ENCODE peak calls at places on chromosomes 3 and 15, in nine cellular contexts. One of them, this sample, is unnamed.

GRCh38 chr15:67149859-67150824 is 84.7 kb downstream of the SMAD3 start:
- DNase-seq in NCI-H524 treated with DMSO at 0.1 percent for 48 hours: no peak
- DNase-seq in stomach: peak; percentile 62
- DNase-seq in posterior vena cava: peak; percentile 92
- DNase-seq in H54: peak; percentile 57
- DNase-seq in neural crest cell: no peak
- DNase-seq in stimulated activated CD4-positive, alpha-beta T cell treated with anti-CD3 and anti-CD28 coated beads, TNF-alpha, amount 100 ng/mL, for 48 hours: peak; percentile 44
- DNase-seq in AG04450: peak; percentile 97
- DNase-seq in GM10248: peak; percentile 40
- DNase-seq in this sample: no peak

GRCh38 chr3:149016242-149016641 is 24.9 kb downstream of the GYG1 start:
- DNase-seq in stimulated activated CD4-positive, alpha-beta T cell treated with anti-CD3 and anti-CD28 coated beads, TNF-alpha, amount 100 ng/mL, for 48 hours: no peak
- DNase-seq in neural crest cell: no peak
- DNase-seq in GM10248: no peak
- DNase-seq in posterior vena cava: no peak
- DNase-seq in NCI-H524 treated with DMSO at 0.1 percent for 48 hours: no peak
- DNase-seq in stomach: no peak
- DNase-seq in AG04450: no peak
- DNase-seq in H54: no peak
- DNase-seq in this sample: no peak

GRCh38 chr3:39378092-39378491 is 5.1 kb upstream of the SLC25A38 start:
- DNase-seq in stomach: peak; percentile 74
- DNase-seq in stimulated activated CD4-positive, alpha-beta T cell treated with anti-CD3 and anti-CD28 coated beads, TNF-alpha, amount 100 ng/mL, for 48 hours: peak; percentile 53
- DNase-seq in posterior vena cava: no peak
- DNase-seq in GM10248: peak; percentile 70
- DNase-seq in H54: no peak
- DNase-seq in neural crest cell: peak; percentile 9
- DNase-seq in NCI-H524 treated with DMSO at 0.1 percent for 48 hours: no peak
- DNase-seq in AG04450: no peak
- DNase-seq in this sample: no peak

GRCh38 chr3:24947103-24947502 is 452.5 kb upstream of the THRB start:
- DNase-seq in NCI-H524 treated with DMSO at 0.1 percent for 48 hours: no peak
- DNase-seq in H54: no peak
- DNase-seq in stimulated activated CD4-positive, alpha-beta T cell treated with anti-CD3 and anti-CD28 coated beads, TNF-alpha, amount 100 ng/mL, for 48 hours: no peak
- DNase-seq in posterior vena cava: no peak
- DNase-seq in stomach: no peak
- DNase-seq in GM10248: no peak
- DNase-seq in AG04450: no peak
- DNase-seq in neural crest cell: no peak
- DNase-seq in this sample: no peak

GRCh38 chr3:24725514-24726255 is 231.0 kb upstream of the THRB start:
- DNase-seq in posterior vena cava: no peak
- DNase-seq in stomach: no peak
- DNase-seq in stimulated activated CD4-positive, alpha-beta T cell treated with anti-CD3 and anti-CD28 coated beads, TNF-alpha, amount 100 ng/mL, for 48 hours: no peak
- DNase-seq in AG04450: no peak
- DNase-seq in neural crest cell: no peak
- DNase-seq in H54: no peak
- DNase-seq in NCI-H524 treated with DMSO at 0.1 percent for 48 hours: no peak
- DNase-seq in GM10248: no peak
- DNase-seq in this sample: no peak

GRCh38 chr3:79012530-79012913 is 755.3 kb downstream of the ROBO1 start:
- DNase-seq in AG04450: no peak
- DNase-seq in stimulated activated CD4-positive, alpha-beta T cell treated with anti-CD3 and anti-CD28 coated beads, TNF-alpha, amount 100 ng/mL, for 48 hours: no peak
- DNase-seq in NCI-H524 treated with DMSO at 0.1 percent for 48 hours: no peak
- DNase-seq in posterior vena cava: no peak
- DNase-seq in H54: no peak
- DNase-seq in neural crest cell: no peak
- DNase-seq in stomach: no peak
- DNase-seq in GM10248: no peak
- DNase-seq in this sample: no peak

GRCh38 chr3:14841836-14842235 is 23.1 kb downstream of the FGD5 start:
- DNase-seq in NCI-H524 treated with DMSO at 0.1 percent for 48 hours: no peak
- DNase-seq in AG04450: no peak
- DNase-seq in GM10248: no peak
- DNase-seq in stomach: no peak
- DNase-seq in stimulated activated CD4-positive, alpha-beta T cell treated with anti-CD3 and anti-CD28 coated beads, TNF-alpha, amount 100 ng/mL, for 48 hours: no peak
- DNase-seq in H54: no peak
- DNase-seq in posterior vena cava: peak; percentile 74
- DNase-seq in neural crest cell: no peak
- DNase-seq in this sample: no peak

GRCh38 chr3:58260733-58261132 is 23.1 kb downstream of the ABHD6 start:
- DNase-seq in H54: peak; percentile 66
- DNase-seq in NCI-H524 treated with DMSO at 0.1 percent for 48 hours: no peak
- DNase-seq in stomach: no peak
- DNase-seq in neural crest cell: no peak
- DNase-seq in posterior vena cava: no peak
- DNase-seq in stimulated activated CD4-positive, alpha-beta T cell treated with anti-CD3 and anti-CD28 coated beads, TNF-alpha, amount 100 ng/mL, for 48 hours: no peak
- DNase-seq in GM10248: no peak
- DNase-seq in AG04450: no peak
- DNase-seq in this sample: no peak

GRCh38 chr15:78000089-78000926 is 77.2 kb downstream of the TBC1D2B start:
- DNase-seq in stimulated activated CD4-positive, alpha-beta T cell treated with anti-CD3 and anti-CD28 coated beads, TNF-alpha, amount 100 ng/mL, for 48 hours: peak; percentile 74
- DNase-seq in posterior vena cava: peak; percentile 90
- DNase-seq in AG04450: no peak
- DNase-seq in neural crest cell: peak; percentile 61
- DNase-seq in stomach: peak; percentile 97
- DNase-seq in GM10248: peak; percentile 77
- DNase-seq in H54: peak; percentile 55
- DNase-seq in NCI-H524 treated with DMSO at 0.1 percent for 48 hours: peak; percentile 59
- DNase-seq in this sample: peak; percentile 95

GRCh38 chr3:52408466-52408865 is 36.4 kb downstream of the SEMA3G start:
- DNase-seq in H54: no peak
- DNase-seq in neural crest cell: no peak
- DNase-seq in AG04450: no peak
- DNase-seq in stomach: no peak
- DNase-seq in GM10248: no peak
- DNase-seq in stimulated activated CD4-positive, alpha-beta T cell treated with anti-CD3 and anti-CD28 coated beads, TNF-alpha, amount 100 ng/mL, for 48 hours: no peak
- DNase-seq in posterior vena cava: peak; percentile 60
- DNase-seq in NCI-H524 treated with DMSO at 0.1 percent for 48 hours: no peak
- DNase-seq in this sample: peak; percentile 43

GRCh38 chr3:142279965-142280590 is 54.7 kb upstream of the GK5 start:
- DNase-seq in posterior vena cava: no peak
- DNase-seq in AG04450: no peak
- DNase-seq in H54: peak; percentile 47
- DNase-seq in stimulated activated CD4-positive, alpha-beta T cell treated with anti-CD3 and anti-CD28 coated beads, TNF-alpha, amount 100 ng/mL, for 48 hours: peak; percentile 15
- DNase-seq in neural crest cell: peak; percentile 34
- DNase-seq in NCI-H524 treated with DMSO at 0.1 percent for 48 hours: peak; percentile 57
- DNase-seq in GM10248: peak; percentile 76
- DNase-seq in stomach: peak; percentile 41
- DNase-seq in this sample: no peak

GRCh38 chr3:24591661-24592555 is 97.3 kb upstream of the THRB start:
- DNase-seq in neural crest cell: no peak
- DNase-seq in AG04450: no peak
- DNase-seq in posterior vena cava: no peak
- DNase-seq in NCI-H524 treated with DMSO at 0.1 percent for 48 hours: no peak
- DNase-seq in stomach: no peak
- DNase-seq in GM10248: no peak
- DNase-seq in H54: no peak
- DNase-seq in stimulated activated CD4-positive, alpha-beta T cell treated with anti-CD3 and anti-CD28 coated beads, TNF-alpha, amount 100 ng/mL, for 48 hours: no peak
- DNase-seq in this sample: no peak

GRCh38 chr15:34038404-34039179 is 412 bp downstream of the AVEN start:
- DNase-seq in NCI-H524 treated with DMSO at 0.1 percent for 48 hours: peak; percentile 47
- DNase-seq in stimulated activated CD4-positive, alpha-beta T cell treated with anti-CD3 and anti-CD28 coated beads, TNF-alpha, amount 100 ng/mL, for 48 hours: peak; percentile 68
- DNase-seq in stomach: peak; percentile 76
- DNase-seq in GM10248: peak; percentile 85
- DNase-seq in AG04450: no peak
- DNase-seq in posterior vena cava: peak; percentile 92
- DNase-seq in neural crest cell: peak; percentile 65
- DNase-seq in H54: peak; percentile 65
- DNase-seq in this sample: peak; percentile 94

GRCh38 chr15:38071211-38071972 is 137.0 kb downstream of the TMCO5A start:
- DNase-seq in stimulated activated CD4-positive, alpha-beta T cell treated with anti-CD3 and anti-CD28 coated beads, TNF-alpha, amount 100 ng/mL, for 48 hours: no peak
- DNase-seq in GM10248: no peak
- DNase-seq in NCI-H524 treated with DMSO at 0.1 percent for 48 hours: no peak
- DNase-seq in stomach: peak; percentile 27
- DNase-seq in neural crest cell: no peak
- DNase-seq in AG04450: no peak
- DNase-seq in posterior vena cava: no peak
- DNase-seq in H54: no peak
- DNase-seq in this sample: no peak

GRCh38 chr15:37765809-37766208 is 168.6 kb upstream of the TMCO5A start:
- DNase-seq in AG04450: no peak
- DNase-seq in neural crest cell: no peak
- DNase-seq in H54: no peak
- DNase-seq in NCI-H524 treated with DMSO at 0.1 percent for 48 hours: no peak
- DNase-seq in stomach: no peak
- DNase-seq in stimulated activated CD4-positive, alpha-beta T cell treated with anti-CD3 and anti-CD28 coated beads, TNF-alpha, amount 100 ng/mL, for 48 hours: no peak
- DNase-seq in posterior vena cava: no peak
- DNase-seq in GM10248: no peak
- DNase-seq in this sample: no peak

GRCh38 chr3:82875401-82875800 is 1114.0 kb upstream of the GBE1 start:
- DNase-seq in H54: no peak
- DNase-seq in posterior vena cava: no peak
- DNase-seq in AG04450: no peak
- DNase-seq in NCI-H524 treated with DMSO at 0.1 percent for 48 hours: no peak
- DNase-seq in neural crest cell: no peak
- DNase-seq in stimulated activated CD4-positive, alpha-beta T cell treated with anti-CD3 and anti-CD28 coated beads, TNF-alpha, amount 100 ng/mL, for 48 hours: no peak
- DNase-seq in GM10248: no peak
- DNase-seq in stomach: no peak
- DNase-seq in this sample: no peak

GRCh38 chr3:6605245-6605644 is 255.7 kb upstream of the GRM7 start:
- DNase-seq in stomach: no peak
- DNase-seq in H54: no peak
- DNase-seq in neural crest cell: no peak
- DNase-seq in posterior vena cava: no peak
- DNase-seq in NCI-H524 treated with DMSO at 0.1 percent for 48 hours: no peak
- DNase-seq in GM10248: no peak
- DNase-seq in stimulated activated CD4-positive, alpha-beta T cell treated with anti-CD3 and anti-CD28 coated beads, TNF-alpha, amount 100 ng/mL, for 48 hours: no peak
- DNase-seq in AG04450: no peak
- DNase-seq in this sample: no peak

GRCh38 chr15:71448688-71449114 is 333.4 kb downstream of the THSD4 start:
- DNase-seq in H54: no peak
- DNase-seq in NCI-H524 treated with DMSO at 0.1 percent for 48 hours: peak; percentile 13
- DNase-seq in GM10248: peak; percentile 44
- DNase-seq in AG04450: no peak
- DNase-seq in stomach: peak; percentile 60
- DNase-seq in neural crest cell: peak; percentile 67
- DNase-seq in posterior vena cava: no peak
- DNase-seq in stimulated activated CD4-positive, alpha-beta T cell treated with anti-CD3 and anti-CD28 coated beads, TNF-alpha, amount 100 ng/mL, for 48 hours: no peak
- DNase-seq in this sample: no peak

GRCh38 chr15:100777821-100778220 is 101.8 kb upstream of the ALDH1A3 start:
- DNase-seq in neural crest cell: no peak
- DNase-seq in H54: no peak
- DNase-seq in NCI-H524 treated with DMSO at 0.1 percent for 48 hours: no peak
- DNase-seq in stomach: no peak
- DNase-seq in AG04450: no peak
- DNase-seq in posterior vena cava: no peak
- DNase-seq in stimulated activated CD4-positive, alpha-beta T cell treated with anti-CD3 and anti-CD28 coated beads, TNF-alpha, amount 100 ng/mL, for 48 hours: no peak
- DNase-seq in GM10248: no peak
- DNase-seq in this sample: no peak

GRCh38 chr15:80567721-80568157 is 127.4 kb upstream of the ABHD17C start:
- DNase-seq in AG04450: peak; percentile 73
- DNase-seq in stimulated activated CD4-positive, alpha-beta T cell treated with anti-CD3 and anti-CD28 coated beads, TNF-alpha, amount 100 ng/mL, for 48 hours: peak; percentile 6
- DNase-seq in GM10248: peak; percentile 49
- DNase-seq in NCI-H524 treated with DMSO at 0.1 percent for 48 hours: no peak
- DNase-seq in H54: peak; percentile 45
- DNase-seq in neural crest cell: peak; percentile 49
- DNase-seq in stomach: peak; percentile 49
- DNase-seq in posterior vena cava: no peak
- DNase-seq in this sample: no peak